ENCODE peak calls at places on chromosomes 12 and 14, in seven cellular contexts. G, F, N, B, D, E and V are unnamed samples.

GRCh38 chr12:56723889-56724659 is 1.0 kb downstream of the NACA start:
- DNase-seq in G (no peak), B (peak; percentile 75), N (peak; percentile 25), F (peak; percentile 95), E (peak; percentile 39), D (peak; percentile 18), V (peak; percentile 45)

GRCh38 chr12:122983789-122984515 is 3.5 kb downstream of the ARL6IP4 start:
- DNase-seq in N (no peak), E (no peak), F (no peak), G (no peak), B (no peak), D (no peak), V (no peak)

GRCh38 chr12:24948452-24948815 is 467 bp downstream of the BCAT1 start:
- DNase-seq in B (peak; percentile 8), N (peak; percentile 59), D (peak; percentile 62), F (peak; percentile 58), E (peak; percentile 45), G (no peak), V (no peak)

GRCh38 chr12:24069532-24070395 is 120.3 kb upstream of the SOX5 start:
- DNase-seq in E (peak; percentile 80), G (no peak), D (peak; percentile 44), B (peak; percentile 73), N (no peak), F (no peak), V (peak; percentile 17)

GRCh38 chr12:94145231-94145979 is 3.0 kb upstream of the PLXNC1 start:
- DNase-seq in F (peak; percentile 70), G (peak; percentile 16), B (peak; percentile 46), N (peak; percentile 56), D (no peak), E (peak; percentile 21), V (peak; percentile 61)

GRCh38 chr14:53001787-53002378 is 51.0 kb upstream of the FERMT2 start:
- DNase-seq in B (no peak), F (no peak), N (no peak), D (no peak), G (no peak), E (no peak), V (no peak)

GRCh38 chr12:98440165-98440581 is 75.2 kb upstream of the TMPO start:
- DNase-seq in D (no peak), F (peak; percentile 97), B (peak; percentile 50), G (no peak), E (no peak), N (no peak), V (peak; percentile 60)

GRCh38 chr12:11701398-11701797 is 51.9 kb downstream of the ETV6 start:
- DNase-seq in F (no peak), N (no peak), E (no peak), D (no peak), B (no peak), G (no peak), V (no peak)

GRCh38 chr12:69240625-69240984 is 1.2 kb downstream of the CPSF6 start:
- DNase-seq in D (peak; percentile 49), N (peak; percentile 55), F (peak; percentile 53), E (peak; percentile 7), G (no peak), B (peak; percentile 19), V (no peak)

GRCh38 chr14:104343690-104344640 is 205.6 kb downstream of the KIF26A start:
- DNase-seq in D (peak; percentile 36), E (peak; percentile 39), G (no peak), B (no peak), N (no peak), F (no peak), V (no peak)

GRCh38 chr12:94140556-94140955 is 7.8 kb upstream of the PLXNC1 start:
- DNase-seq in F (peak; percentile 22), E (peak; percentile 49), N (peak; percentile 59), B (peak; percentile 27), D (peak; percentile 79), G (peak; percentile 19), V (peak; percentile 34)

GRCh38 chr12:82593901-82594396 is 92.8 kb upstream of the TMTC2 start:
- DNase-seq in F (no peak), D (no peak), N (no peak), B (no peak), G (no peak), E (no peak), V (no peak)

GRCh38 chr12:66688836-66689439 is 10.1 kb upstream of the GRIP1 start:
- DNase-seq in B (peak; percentile 74), D (peak; percentile 91), E (peak; percentile 84), F (peak; percentile 31), G (peak; percentile 52), N (peak; percentile 90), V (peak; percentile 82)

GRCh38 chr12:7090222-7090998 is 1.8 kb downstream of the C1R start:
- DNase-seq in G (no peak), N (no peak), E (peak; percentile 33), F (peak; percentile 59), D (peak; percentile 76), B (no peak), V (no peak)

GRCh38 chr12:42716521-42716920 is 127.0 kb upstream of the PRICKLE1 start:
- DNase-seq in G (no peak), E (no peak), F (peak; percentile 79), N (no peak), B (no peak), D (no peak), V (no peak)

GRCh38 chr12:5439333-5439732 is 7.4 kb downstream of the NTF3 start:
- DNase-seq in G (no peak), D (peak; percentile 33), F (no peak), N (peak; percentile 64), E (peak; percentile 15), B (no peak), V (no peak)

GRCh38 chr14:96364911-96365310 is 1.6 kb downstream of the GSKIP start:
- DNase-seq in E (no peak), G (no peak), F (no peak), B (peak; percentile 7), N (no peak), D (no peak), V (no peak)

GRCh38 chr14:101069666-101070362 is 166.3 kb upstream of the RTL1 start:
- DNase-seq in F (no peak), G (no peak), D (no peak), E (no peak), B (no peak), N (no peak), V (no peak)

GRCh38 chr12:32561931-32562341 is 117.2 kb upstream of the DNM1L start:
- DNase-seq in F (no peak), B (no peak), N (no peak), G (no peak), D (no peak), E (peak; percentile 90), V (no peak)

GRCh38 chr12:31618228-31619025 is 27.5 kb upstream of the DENND5B start:
- DNase-seq in B (peak; percentile 13), E (no peak), D (no peak), G (no peak), N (no peak), F (no peak), V (no peak)

GRCh38 chr14:55707365-55707804 is 127.4 kb downstream of the KTN1 start:
- DNase-seq in B (peak; percentile 61), E (peak; percentile 46), D (peak; percentile 53), G (no peak), N (peak; percentile 4), F (peak; percentile 78), V (peak; percentile 91)

GRCh38 chr12:85835810-85836715 is at the start of gene RASSF9:
- DNase-seq in F (peak; percentile 90), G (no peak), B (peak; percentile 70), N (no peak), E (peak; percentile 18), D (peak; percentile 28), V (peak; percentile 53)

GRCh38 chr14:63853831-63854293 is 1.1 kb downstream of the SYNE2 start:
- DNase-seq in G (no peak), D (peak; percentile 46), F (peak; percentile 74), B (peak; percentile 72), E (peak; percentile 68), N (peak; percentile 76), V (peak; percentile 73)

GRCh38 chr14:69716483-69717187 is 50.3 kb upstream of the SRSF5 start:
- DNase-seq in D (no peak), N (no peak), F (peak; percentile 90), G (no peak), B (peak; percentile 55), E (no peak), V (peak; percentile 53)

GRCh38 chr14:96038558-96038919 is 623 bp upstream of the C14orf132 start:
- DNase-seq in N (no peak), E (peak; percentile 38), G (peak; percentile 4), D (peak; percentile 46), B (no peak), F (no peak), V (no peak)

GRCh38 chr12:80230068-80230467 is 130.7 kb downstream of the OTOGL start:
- DNase-seq in B (no peak), E (peak; percentile 88), D (peak; percentile 78), F (no peak), G (peak; percentile 4), N (no peak), V (no peak)

GRCh38 chr14:89750206-89750867 is 204.2 kb downstream of the EFCAB11 start:
- DNase-seq in G (no peak), D (no peak), N (no peak), E (no peak), B (no peak), F (peak; percentile 17), V (no peak)

GRCh38 chr12:81492131-81492720 is 266.9 kb downstream of the PPFIA2 start:
- DNase-seq in F (no peak), D (no peak), N (no peak), B (peak; percentile 15), G (no peak), E (no peak), V (no peak)
- TF ChIP-seq EZH2phosphoT487 in F (no peak), D (no peak), N (no peak), B (no peak), G (no peak), E (no peak), V (no peak)

GRCh38 chr14:99093532-99094517 is 178.2 kb downstream of the BCL11B start:
- DNase-seq in D (peak; percentile 27), E (peak; percentile 73), N (no peak), G (no peak), B (no peak), F (no peak), V (no peak)
- H3K27ac ChIP-seq in D (no peak overlapping the region), E (no peak overlapping the region), N (no peak overlapping the region), G (no peak overlapping the region), B (no peak overlapping the region), F (no peak overlapping the region), V (no peak overlapping the region)

GRCh38 chr14:68368850-68369249 is 424.0 kb downstream of the ZFP36L1 start:
- DNase-seq in B (no peak), N (no peak), G (no peak), F (no peak), D (no peak), E (no peak), V (no peak)
- H3K4me3 ChIP-seq in B (no peak overlapping the region), N (peak overlapping the region; percentile 13), G (no peak overlapping the region), F (no peak overlapping the region), D (no peak overlapping the region), E (no peak overlapping the region), V (no peak overlapping the region)

GRCh38 chr12:131592972-131593371 is 117.9 kb upstream of the SFSWAP start:
- DNase-seq in D (no peak), F (no peak), B (no peak), E (no peak), G (no peak), N (no peak), V (no peak)
- TF ChIP-seq EZH2phosphoT487 in D (no peak), F (no peak), B (no peak), E (no peak), G (no peak), N (no peak), V (no peak)

GRCh38 chr14:64931123-64931522 is 11.4 kb downstream of the GPX2 start:
- DNase-seq in E (no peak), B (no peak), G (no peak), N (no peak), F (no peak), D (no peak), V (no peak)
- H3K27ac ChIP-seq in E (no peak overlapping the region), B (no peak overlapping the region), G (no peak overlapping the region), N (no peak overlapping the region), F (no peak overlapping the region), D (no peak overlapping the region), V (no peak overlapping the region)